ENCODE peak calls at places on chromosomes 16 and 17, in ten cellular contexts. One of them, this sample, is unnamed.
A peak's percentile ranks its signal among the peaks of the same experiment; 100 is the strongest.

GRCh38 chr16:75121949-75122568 is 5.5 kb upstream of the LDHD start:
- DNase-seq in dorsolateral prefrontal cortex: no peak
- DNase-seq in A549: no peak
- DNase-seq in CD8-positive, alpha-beta T cell: no peak
- DNase-seq in GM13976: no peak
- DNase-seq in natural killer cell treated with Interleukin-12 subunit alpha and Interleukin-12 subunit beta and Interleukin-15 and Interleukin-18, amount 100 ng/mL, for 72 hours: no peak
- DNase-seq in stimulated activated CD4-positive, alpha-beta T cell treated with anti-CD3 and anti-CD28 coated beads, Interleukin-4, amount 100 ng/mL, for 48 hours: no peak
- DNase-seq in skeletal muscle cell: no peak
- DNase-seq in glomerular endothelial cell: no peak
- DNase-seq in activated CD4-positive, alpha-beta T cell treated with anti-CD3 and anti-CD28 coated beads, Interleukin-2, amount 50 U/mL, for 1 hour: no peak
- DNase-seq in this sample: no peak

GRCh38 chr17:12519956-12520594 is 145.6 kb upstream of the MYOCD start:
- DNase-seq in dorsolateral prefrontal cortex: no peak
- DNase-seq in A549: peak; percentile 25
- DNase-seq in CD8-positive, alpha-beta T cell: no peak
- DNase-seq in GM13976: no peak
- DNase-seq in natural killer cell treated with Interleukin-12 subunit alpha and Interleukin-12 subunit beta and Interleukin-15 and Interleukin-18, amount 100 ng/mL, for 72 hours: no peak
- DNase-seq in stimulated activated CD4-positive, alpha-beta T cell treated with anti-CD3 and anti-CD28 coated beads, Interleukin-4, amount 100 ng/mL, for 48 hours: no peak
- DNase-seq in skeletal muscle cell: no peak
- DNase-seq in glomerular endothelial cell: no peak
- DNase-seq in activated CD4-positive, alpha-beta T cell treated with anti-CD3 and anti-CD28 coated beads, Interleukin-2, amount 50 U/mL, for 1 hour: no peak
- DNase-seq in this sample: no peak

GRCh38 chr17:76208120-76208519 is 32.2 kb downstream of the RNF157 start:
- DNase-seq in dorsolateral prefrontal cortex: no peak
- DNase-seq in A549: no peak
- DNase-seq in CD8-positive, alpha-beta T cell: no peak
- DNase-seq in GM13976: no peak
- DNase-seq in natural killer cell treated with Interleukin-12 subunit alpha and Interleukin-12 subunit beta and Interleukin-15 and Interleukin-18, amount 100 ng/mL, for 72 hours: no peak
- DNase-seq in stimulated activated CD4-positive, alpha-beta T cell treated with anti-CD3 and anti-CD28 coated beads, Interleukin-4, amount 100 ng/mL, for 48 hours: no peak
- DNase-seq in skeletal muscle cell: no peak
- DNase-seq in glomerular endothelial cell: no peak
- DNase-seq in activated CD4-positive, alpha-beta T cell treated with anti-CD3 and anti-CD28 coated beads, Interleukin-2, amount 50 U/mL, for 1 hour: no peak
- DNase-seq in this sample: no peak

GRCh38 chr17:7856081-7856791 is 1.1 kb downstream of the NAA38 start:
- DNase-seq in dorsolateral prefrontal cortex: no peak
- DNase-seq in A549: no peak
- DNase-seq in CD8-positive, alpha-beta T cell: peak; percentile 43
- DNase-seq in GM13976: no peak
- DNase-seq in natural killer cell treated with Interleukin-12 subunit alpha and Interleukin-12 subunit beta and Interleukin-15 and Interleukin-18, amount 100 ng/mL, for 72 hours: no peak
- DNase-seq in stimulated activated CD4-positive, alpha-beta T cell treated with anti-CD3 and anti-CD28 coated beads, Interleukin-4, amount 100 ng/mL, for 48 hours: peak; percentile 19
- DNase-seq in skeletal muscle cell: no peak
- DNase-seq in glomerular endothelial cell: no peak
- DNase-seq in activated CD4-positive, alpha-beta T cell treated with anti-CD3 and anti-CD28 coated beads, Interleukin-2, amount 50 U/mL, for 1 hour: peak; percentile 38
- DNase-seq in this sample: no peak

GRCh38 chr17:4098516-4099209 is 44.2 kb downstream of the ZZEF1 start:
- DNase-seq in dorsolateral prefrontal cortex: no peak
- DNase-seq in A549: no peak
- DNase-seq in CD8-positive, alpha-beta T cell: no peak
- DNase-seq in GM13976: no peak
- DNase-seq in natural killer cell treated with Interleukin-12 subunit alpha and Interleukin-12 subunit beta and Interleukin-15 and Interleukin-18, amount 100 ng/mL, for 72 hours: no peak
- DNase-seq in stimulated activated CD4-positive, alpha-beta T cell treated with anti-CD3 and anti-CD28 coated beads, Interleukin-4, amount 100 ng/mL, for 48 hours: no peak
- DNase-seq in skeletal muscle cell: no peak
- DNase-seq in glomerular endothelial cell: no peak
- DNase-seq in activated CD4-positive, alpha-beta T cell treated with anti-CD3 and anti-CD28 coated beads, Interleukin-2, amount 50 U/mL, for 1 hour: no peak
- DNase-seq in this sample: no peak

GRCh38 chr16:10552998-10553491 is 27.4 kb downstream of the EMP2 start:
- DNase-seq in dorsolateral prefrontal cortex: peak; percentile 47
- DNase-seq in A549: peak; percentile 72
- DNase-seq in CD8-positive, alpha-beta T cell: peak; percentile 38
- DNase-seq in GM13976: peak; percentile 89
- DNase-seq in natural killer cell treated with Interleukin-12 subunit alpha and Interleukin-12 subunit beta and Interleukin-15 and Interleukin-18, amount 100 ng/mL, for 72 hours: peak; percentile 75
- DNase-seq in stimulated activated CD4-positive, alpha-beta T cell treated with anti-CD3 and anti-CD28 coated beads, Interleukin-4, amount 100 ng/mL, for 48 hours: peak; percentile 30
- DNase-seq in skeletal muscle cell: no peak
- DNase-seq in glomerular endothelial cell: no peak
- DNase-seq in activated CD4-positive, alpha-beta T cell treated with anti-CD3 and anti-CD28 coated beads, Interleukin-2, amount 50 U/mL, for 1 hour: peak; percentile 32
- DNase-seq in this sample: peak; percentile 85

GRCh38 chr17:4136373-4136772 is 6.5 kb downstream of the ZZEF1 start:
- DNase-seq in dorsolateral prefrontal cortex: peak; percentile 20
- DNase-seq in A549: no peak
- DNase-seq in CD8-positive, alpha-beta T cell: no peak
- DNase-seq in GM13976: no peak
- DNase-seq in natural killer cell treated with Interleukin-12 subunit alpha and Interleukin-12 subunit beta and Interleukin-15 and Interleukin-18, amount 100 ng/mL, for 72 hours: no peak
- DNase-seq in stimulated activated CD4-positive, alpha-beta T cell treated with anti-CD3 and anti-CD28 coated beads, Interleukin-4, amount 100 ng/mL, for 48 hours: no peak
- DNase-seq in skeletal muscle cell: no peak
- DNase-seq in glomerular endothelial cell: no peak
- DNase-seq in activated CD4-positive, alpha-beta T cell treated with anti-CD3 and anti-CD28 coated beads, Interleukin-2, amount 50 U/mL, for 1 hour: no peak
- DNase-seq in this sample: no peak

GRCh38 chr17:2899911-2900310 is 103.7 kb downstream of the RAP1GAP2 start:
- DNase-seq in dorsolateral prefrontal cortex: peak; percentile 29
- DNase-seq in A549: no peak
- DNase-seq in CD8-positive, alpha-beta T cell: no peak
- DNase-seq in GM13976: no peak
- DNase-seq in natural killer cell treated with Interleukin-12 subunit alpha and Interleukin-12 subunit beta and Interleukin-15 and Interleukin-18, amount 100 ng/mL, for 72 hours: no peak
- DNase-seq in stimulated activated CD4-positive, alpha-beta T cell treated with anti-CD3 and anti-CD28 coated beads, Interleukin-4, amount 100 ng/mL, for 48 hours: no peak
- DNase-seq in skeletal muscle cell: no peak
- DNase-seq in glomerular endothelial cell: no peak
- DNase-seq in activated CD4-positive, alpha-beta T cell treated with anti-CD3 and anti-CD28 coated beads, Interleukin-2, amount 50 U/mL, for 1 hour: no peak
- DNase-seq in this sample: no peak

GRCh38 chr17:76382305-76382802 is 2.1 kb upstream of the SPHK1 start:
- DNase-seq in dorsolateral prefrontal cortex: no peak
- DNase-seq in A549: no peak
- DNase-seq in CD8-positive, alpha-beta T cell: no peak
- DNase-seq in GM13976: no peak
- DNase-seq in natural killer cell treated with Interleukin-12 subunit alpha and Interleukin-12 subunit beta and Interleukin-15 and Interleukin-18, amount 100 ng/mL, for 72 hours: no peak
- DNase-seq in stimulated activated CD4-positive, alpha-beta T cell treated with anti-CD3 and anti-CD28 coated beads, Interleukin-4, amount 100 ng/mL, for 48 hours: peak; percentile 26
- DNase-seq in skeletal muscle cell: no peak
- DNase-seq in glomerular endothelial cell: no peak
- DNase-seq in activated CD4-positive, alpha-beta T cell treated with anti-CD3 and anti-CD28 coated beads, Interleukin-2, amount 50 U/mL, for 1 hour: no peak
- DNase-seq in this sample: no peak

GRCh38 chr17:80619535-80620235 is 75.0 kb downstream of the RPTOR start:
- DNase-seq in dorsolateral prefrontal cortex: no peak
- DNase-seq in A549: peak; percentile 39
- DNase-seq in CD8-positive, alpha-beta T cell: no peak
- DNase-seq in GM13976: no peak
- DNase-seq in natural killer cell treated with Interleukin-12 subunit alpha and Interleukin-12 subunit beta and Interleukin-15 and Interleukin-18, amount 100 ng/mL, for 72 hours: no peak
- DNase-seq in stimulated activated CD4-positive, alpha-beta T cell treated with anti-CD3 and anti-CD28 coated beads, Interleukin-4, amount 100 ng/mL, for 48 hours: no peak
- DNase-seq in skeletal muscle cell: no peak
- DNase-seq in glomerular endothelial cell: no peak
- DNase-seq in activated CD4-positive, alpha-beta T cell treated with anti-CD3 and anti-CD28 coated beads, Interleukin-2, amount 50 U/mL, for 1 hour: no peak
- DNase-seq in this sample: no peak

GRCh38 chr17:31680126-31680525 is 178.9 kb downstream of the COPRS start:
- DNase-seq in dorsolateral prefrontal cortex: no peak
- DNase-seq in A549: no peak
- DNase-seq in CD8-positive, alpha-beta T cell: no peak
- DNase-seq in GM13976: peak; percentile 67
- DNase-seq in natural killer cell treated with Interleukin-12 subunit alpha and Interleukin-12 subunit beta and Interleukin-15 and Interleukin-18, amount 100 ng/mL, for 72 hours: peak; percentile 85
- DNase-seq in stimulated activated CD4-positive, alpha-beta T cell treated with anti-CD3 and anti-CD28 coated beads, Interleukin-4, amount 100 ng/mL, for 48 hours: peak; percentile 11
- DNase-seq in skeletal muscle cell: no peak
- DNase-seq in glomerular endothelial cell: no peak
- DNase-seq in activated CD4-positive, alpha-beta T cell treated with anti-CD3 and anti-CD28 coated beads, Interleukin-2, amount 50 U/mL, for 1 hour: no peak
- DNase-seq in this sample: no peak

GRCh38 chr16:4334724-4335495 is 16.2 kb downstream of the PAM16 start:
- DNase-seq in dorsolateral prefrontal cortex: no peak
- DNase-seq in A549: no peak
- DNase-seq in CD8-positive, alpha-beta T cell: no peak
- DNase-seq in GM13976: no peak
- DNase-seq in natural killer cell treated with Interleukin-12 subunit alpha and Interleukin-12 subunit beta and Interleukin-15 and Interleukin-18, amount 100 ng/mL, for 72 hours: no peak
- DNase-seq in stimulated activated CD4-positive, alpha-beta T cell treated with anti-CD3 and anti-CD28 coated beads, Interleukin-4, amount 100 ng/mL, for 48 hours: no peak
- DNase-seq in skeletal muscle cell: no peak
- DNase-seq in glomerular endothelial cell: no peak
- DNase-seq in activated CD4-positive, alpha-beta T cell treated with anti-CD3 and anti-CD28 coated beads, Interleukin-2, amount 50 U/mL, for 1 hour: no peak
- DNase-seq in this sample: no peak

GRCh38 chr16:79269211-79269863 is 331.2 kb downstream of the MAF start:
- DNase-seq in dorsolateral prefrontal cortex: no peak
- DNase-seq in A549: no peak
- DNase-seq in CD8-positive, alpha-beta T cell: no peak
- DNase-seq in GM13976: peak; percentile 50
- DNase-seq in natural killer cell treated with Interleukin-12 subunit alpha and Interleukin-12 subunit beta and Interleukin-15 and Interleukin-18, amount 100 ng/mL, for 72 hours: peak; percentile 77
- DNase-seq in stimulated activated CD4-positive, alpha-beta T cell treated with anti-CD3 and anti-CD28 coated beads, Interleukin-4, amount 100 ng/mL, for 48 hours: peak; percentile 51
- DNase-seq in skeletal muscle cell: no peak
- DNase-seq in glomerular endothelial cell: no peak
- DNase-seq in activated CD4-positive, alpha-beta T cell treated with anti-CD3 and anti-CD28 coated beads, Interleukin-2, amount 50 U/mL, for 1 hour: no peak
- DNase-seq in this sample: peak; percentile 30

GRCh38 chr17:51853857-51854256 is 304.7 kb downstream of the CA10 start:
- DNase-seq in dorsolateral prefrontal cortex: no peak
- DNase-seq in A549: no peak
- DNase-seq in CD8-positive, alpha-beta T cell: no peak
- DNase-seq in GM13976: no peak
- DNase-seq in natural killer cell treated with Interleukin-12 subunit alpha and Interleukin-12 subunit beta and Interleukin-15 and Interleukin-18, amount 100 ng/mL, for 72 hours: no peak
- DNase-seq in stimulated activated CD4-positive, alpha-beta T cell treated with anti-CD3 and anti-CD28 coated beads, Interleukin-4, amount 100 ng/mL, for 48 hours: no peak
- DNase-seq in skeletal muscle cell: no peak
- DNase-seq in glomerular endothelial cell: no peak
- DNase-seq in activated CD4-positive, alpha-beta T cell treated with anti-CD3 and anti-CD28 coated beads, Interleukin-2, amount 50 U/mL, for 1 hour: no peak
- DNase-seq in this sample: no peak

GRCh38 chr17:44672479-44673093 is 16.3 kb downstream of the MEIOC start:
- DNase-seq in dorsolateral prefrontal cortex: no peak
- DNase-seq in A549: peak; percentile 42
- DNase-seq in CD8-positive, alpha-beta T cell: no peak
- DNase-seq in GM13976: no peak
- DNase-seq in natural killer cell treated with Interleukin-12 subunit alpha and Interleukin-12 subunit beta and Interleukin-15 and Interleukin-18, amount 100 ng/mL, for 72 hours: no peak
- DNase-seq in stimulated activated CD4-positive, alpha-beta T cell treated with anti-CD3 and anti-CD28 coated beads, Interleukin-4, amount 100 ng/mL, for 48 hours: no peak
- DNase-seq in skeletal muscle cell: no peak
- DNase-seq in glomerular endothelial cell: no peak
- DNase-seq in activated CD4-positive, alpha-beta T cell treated with anti-CD3 and anti-CD28 coated beads, Interleukin-2, amount 50 U/mL, for 1 hour: no peak
- DNase-seq in this sample: no peak

GRCh38 chr16:22300427-22301071 is 3.3 kb downstream of the POLR3E start:
- DNase-seq in dorsolateral prefrontal cortex: peak; percentile 81
- DNase-seq in A549: peak; percentile 71
- DNase-seq in CD8-positive, alpha-beta T cell: peak; percentile 42
- DNase-seq in GM13976: no peak
- DNase-seq in natural killer cell treated with Interleukin-12 subunit alpha and Interleukin-12 subunit beta and Interleukin-15 and Interleukin-18, amount 100 ng/mL, for 72 hours: no peak
- DNase-seq in stimulated activated CD4-positive, alpha-beta T cell treated with anti-CD3 and anti-CD28 coated beads, Interleukin-4, amount 100 ng/mL, for 48 hours: peak; percentile 30
- DNase-seq in skeletal muscle cell: no peak
- DNase-seq in glomerular endothelial cell: no peak
- DNase-seq in activated CD4-positive, alpha-beta T cell treated with anti-CD3 and anti-CD28 coated beads, Interleukin-2, amount 50 U/mL, for 1 hour: peak; percentile 38
- DNase-seq in this sample: peak; percentile 30

GRCh38 chr17:57530508-57530907 is 214.6 kb downstream of the CCDC182 start:
- DNase-seq in dorsolateral prefrontal cortex: no peak
- DNase-seq in A549: no peak
- DNase-seq in CD8-positive, alpha-beta T cell: no peak
- DNase-seq in GM13976: no peak
- DNase-seq in natural killer cell treated with Interleukin-12 subunit alpha and Interleukin-12 subunit beta and Interleukin-15 and Interleukin-18, amount 100 ng/mL, for 72 hours: no peak
- DNase-seq in stimulated activated CD4-positive, alpha-beta T cell treated with anti-CD3 and anti-CD28 coated beads, Interleukin-4, amount 100 ng/mL, for 48 hours: no peak
- DNase-seq in skeletal muscle cell: no peak
- DNase-seq in glomerular endothelial cell: no peak
- DNase-seq in activated CD4-positive, alpha-beta T cell treated with anti-CD3 and anti-CD28 coated beads, Interleukin-2, amount 50 U/mL, for 1 hour: no peak
- DNase-seq in this sample: no peak

GRCh38 chr17:35345926-35346771 is 27.3 kb downstream of the SLFN11 start:
- DNase-seq in dorsolateral prefrontal cortex: peak; percentile 10
- DNase-seq in A549: no peak
- DNase-seq in CD8-positive, alpha-beta T cell: peak; percentile 17
- DNase-seq in GM13976: peak; percentile 22
- DNase-seq in natural killer cell treated with Interleukin-12 subunit alpha and Interleukin-12 subunit beta and Interleukin-15 and Interleukin-18, amount 100 ng/mL, for 72 hours: peak; percentile 65
- DNase-seq in stimulated activated CD4-positive, alpha-beta T cell treated with anti-CD3 and anti-CD28 coated beads, Interleukin-4, amount 100 ng/mL, for 48 hours: no peak
- DNase-seq in skeletal muscle cell: peak; percentile 15
- DNase-seq in glomerular endothelial cell: no peak
- DNase-seq in activated CD4-positive, alpha-beta T cell treated with anti-CD3 and anti-CD28 coated beads, Interleukin-2, amount 50 U/mL, for 1 hour: peak; percentile 20
- DNase-seq in this sample: no peak

GRCh38 chr17:44023545-44024270 is 8.9 kb upstream of the TMEM101 start:
- DNase-seq in dorsolateral prefrontal cortex: no peak
- DNase-seq in A549: no peak
- DNase-seq in CD8-positive, alpha-beta T cell: no peak
- DNase-seq in GM13976: no peak
- DNase-seq in natural killer cell treated with Interleukin-12 subunit alpha and Interleukin-12 subunit beta and Interleukin-15 and Interleukin-18, amount 100 ng/mL, for 72 hours: no peak
- DNase-seq in stimulated activated CD4-positive, alpha-beta T cell treated with anti-CD3 and anti-CD28 coated beads, Interleukin-4, amount 100 ng/mL, for 48 hours: no peak
- DNase-seq in skeletal muscle cell: no peak
- DNase-seq in glomerular endothelial cell: no peak
- DNase-seq in activated CD4-positive, alpha-beta T cell treated with anti-CD3 and anti-CD28 coated beads, Interleukin-2, amount 50 U/mL, for 1 hour: no peak
- DNase-seq in this sample: no peak

GRCh38 chr17:74216505-74216904 is 3.1 kb downstream of the TTYH2 start:
- DNase-seq in dorsolateral prefrontal cortex: no peak
- DNase-seq in A549: no peak
- DNase-seq in CD8-positive, alpha-beta T cell: no peak
- DNase-seq in GM13976: no peak
- DNase-seq in natural killer cell treated with Interleukin-12 subunit alpha and Interleukin-12 subunit beta and Interleukin-15 and Interleukin-18, amount 100 ng/mL, for 72 hours: no peak
- DNase-seq in stimulated activated CD4-positive, alpha-beta T cell treated with anti-CD3 and anti-CD28 coated beads, Interleukin-4, amount 100 ng/mL, for 48 hours: no peak
- DNase-seq in skeletal muscle cell: no peak
- DNase-seq in glomerular endothelial cell: no peak
- DNase-seq in activated CD4-positive, alpha-beta T cell treated with anti-CD3 and anti-CD28 coated beads, Interleukin-2, amount 50 U/mL, for 1 hour: no peak
- DNase-seq in this sample: no peak

GRCh38 chr17:58192612-58193011 is at the start of gene EPX:
- DNase-seq in dorsolateral prefrontal cortex: no peak
- DNase-seq in A549: no peak
- DNase-seq in CD8-positive, alpha-beta T cell: no peak
- DNase-seq in GM13976: peak; percentile 50
- DNase-seq in natural killer cell treated with Interleukin-12 subunit alpha and Interleukin-12 subunit beta and Interleukin-15 and Interleukin-18, amount 100 ng/mL, for 72 hours: no peak
- DNase-seq in stimulated activated CD4-positive, alpha-beta T cell treated with anti-CD3 and anti-CD28 coated beads, Interleukin-4, amount 100 ng/mL, for 48 hours: no peak
- DNase-seq in skeletal muscle cell: no peak
- DNase-seq in glomerular endothelial cell: no peak
- DNase-seq in activated CD4-positive, alpha-beta T cell treated with anti-CD3 and anti-CD28 coated beads, Interleukin-2, amount 50 U/mL, for 1 hour: no peak
- DNase-seq in this sample: no peak

GRCh38 chr16:65476556-65476955 is 354.7 kb upstream of the CDH11 start:
- DNase-seq in dorsolateral prefrontal cortex: no peak
- DNase-seq in A549: no peak
- DNase-seq in CD8-positive, alpha-beta T cell: no peak
- DNase-seq in GM13976: no peak
- DNase-seq in natural killer cell treated with Interleukin-12 subunit alpha and Interleukin-12 subunit beta and Interleukin-15 and Interleukin-18, amount 100 ng/mL, for 72 hours: no peak
- DNase-seq in stimulated activated CD4-positive, alpha-beta T cell treated with anti-CD3 and anti-CD28 coated beads, Interleukin-4, amount 100 ng/mL, for 48 hours: no peak
- DNase-seq in skeletal muscle cell: no peak
- DNase-seq in glomerular endothelial cell: no peak
- DNase-seq in activated CD4-positive, alpha-beta T cell treated with anti-CD3 and anti-CD28 coated beads, Interleukin-2, amount 50 U/mL, for 1 hour: no peak
- DNase-seq in this sample: no peak

GRCh38 chr17:76998839-76999238 is 130.6 kb downstream of the MGAT5B start:
- DNase-seq in dorsolateral prefrontal cortex: no peak
- DNase-seq in A549: no peak
- DNase-seq in CD8-positive, alpha-beta T cell: no peak
- DNase-seq in GM13976: no peak
- DNase-seq in natural killer cell treated with Interleukin-12 subunit alpha and Interleukin-12 subunit beta and Interleukin-15 and Interleukin-18, amount 100 ng/mL, for 72 hours: no peak
- DNase-seq in stimulated activated CD4-positive, alpha-beta T cell treated with anti-CD3 and anti-CD28 coated beads, Interleukin-4, amount 100 ng/mL, for 48 hours: no peak
- DNase-seq in skeletal muscle cell: no peak
- DNase-seq in glomerular endothelial cell: no peak
- DNase-seq in activated CD4-positive, alpha-beta T cell treated with anti-CD3 and anti-CD28 coated beads, Interleukin-2, amount 50 U/mL, for 1 hour: no peak
- DNase-seq in this sample: no peak

GRCh38 chr16:89402962-89403361 is 87.4 kb downstream of the ANKRD11 start:
- DNase-seq in dorsolateral prefrontal cortex: no peak
- DNase-seq in A549: no peak
- DNase-seq in CD8-positive, alpha-beta T cell: peak; percentile 60
- DNase-seq in GM13976: no peak
- DNase-seq in natural killer cell treated with Interleukin-12 subunit alpha and Interleukin-12 subunit beta and Interleukin-15 and Interleukin-18, amount 100 ng/mL, for 72 hours: no peak
- DNase-seq in stimulated activated CD4-positive, alpha-beta T cell treated with anti-CD3 and anti-CD28 coated beads, Interleukin-4, amount 100 ng/mL, for 48 hours: no peak
- DNase-seq in skeletal muscle cell: no peak
- DNase-seq in glomerular endothelial cell: no peak
- DNase-seq in activated CD4-positive, alpha-beta T cell treated with anti-CD3 and anti-CD28 coated beads, Interleukin-2, amount 50 U/mL, for 1 hour: no peak
- DNase-seq in this sample: no peak

GRCh38 chr17:44968225-44969143 is at the start of gene C1QL1:
- DNase-seq in dorsolateral prefrontal cortex: peak; percentile 60
- DNase-seq in A549: peak; percentile 90
- DNase-seq in CD8-positive, alpha-beta T cell: peak; percentile 88
- DNase-seq in GM13976: peak; percentile 100
- DNase-seq in natural killer cell treated with Interleukin-12 subunit alpha and Interleukin-12 subunit beta and Interleukin-15 and Interleukin-18, amount 100 ng/mL, for 72 hours: peak; percentile 91
- DNase-seq in stimulated activated CD4-positive, alpha-beta T cell treated with anti-CD3 and anti-CD28 coated beads, Interleukin-4, amount 100 ng/mL, for 48 hours: peak; percentile 79
- DNase-seq in skeletal muscle cell: peak; percentile 54
- DNase-seq in glomerular endothelial cell: no peak
- DNase-seq in activated CD4-positive, alpha-beta T cell treated with anti-CD3 and anti-CD28 coated beads, Interleukin-2, amount 50 U/mL, for 1 hour: peak; percentile 82
- DNase-seq in this sample: peak; percentile 100

GRCh38 chr17:80795737-80796136 is 195.9 kb upstream of the CHMP6 start:
- DNase-seq in dorsolateral prefrontal cortex: peak; percentile 87
- DNase-seq in A549: no peak
- DNase-seq in CD8-positive, alpha-beta T cell: no peak
- DNase-seq in GM13976: no peak
- DNase-seq in natural killer cell treated with Interleukin-12 subunit alpha and Interleukin-12 subunit beta and Interleukin-15 and Interleukin-18, amount 100 ng/mL, for 72 hours: no peak
- DNase-seq in stimulated activated CD4-positive, alpha-beta T cell treated with anti-CD3 and anti-CD28 coated beads, Interleukin-4, amount 100 ng/mL, for 48 hours: no peak
- DNase-seq in skeletal muscle cell: no peak
- DNase-seq in glomerular endothelial cell: no peak
- DNase-seq in activated CD4-positive, alpha-beta T cell treated with anti-CD3 and anti-CD28 coated beads, Interleukin-2, amount 50 U/mL, for 1 hour: no peak
- DNase-seq in this sample: no peak

GRCh38 chr16:4317471-4318170 is 1.8 kb downstream of the GLIS2 start:
- DNase-seq in dorsolateral prefrontal cortex: no peak
- DNase-seq in A549: peak; percentile 82
- DNase-seq in CD8-positive, alpha-beta T cell: no peak
- DNase-seq in GM13976: no peak
- DNase-seq in natural killer cell treated with Interleukin-12 subunit alpha and Interleukin-12 subunit beta and Interleukin-15 and Interleukin-18, amount 100 ng/mL, for 72 hours: no peak
- DNase-seq in stimulated activated CD4-positive, alpha-beta T cell treated with anti-CD3 and anti-CD28 coated beads, Interleukin-4, amount 100 ng/mL, for 48 hours: no peak
- DNase-seq in skeletal muscle cell: no peak
- DNase-seq in glomerular endothelial cell: no peak
- DNase-seq in activated CD4-positive, alpha-beta T cell treated with anti-CD3 and anti-CD28 coated beads, Interleukin-2, amount 50 U/mL, for 1 hour: no peak
- DNase-seq in this sample: no peak

GRCh38 chr16:55078699-55079415 is 148.2 kb downstream of the IRX5 start:
- DNase-seq in dorsolateral prefrontal cortex: no peak
- DNase-seq in A549: no peak
- DNase-seq in CD8-positive, alpha-beta T cell: no peak
- DNase-seq in GM13976: no peak
- DNase-seq in natural killer cell treated with Interleukin-12 subunit alpha and Interleukin-12 subunit beta and Interleukin-15 and Interleukin-18, amount 100 ng/mL, for 72 hours: no peak
- DNase-seq in stimulated activated CD4-positive, alpha-beta T cell treated with anti-CD3 and anti-CD28 coated beads, Interleukin-4, amount 100 ng/mL, for 48 hours: no peak
- DNase-seq in skeletal muscle cell: no peak
- DNase-seq in glomerular endothelial cell: no peak
- DNase-seq in activated CD4-positive, alpha-beta T cell treated with anti-CD3 and anti-CD28 coated beads, Interleukin-2, amount 50 U/mL, for 1 hour: no peak
- DNase-seq in this sample: no peak